ENCODE peak calls at places on chromosomes 1 and 21, in nine cellular contexts. S, V, H, D, C, U, I, T and X are unnamed samples.

GRCh38 chr1:116329524-116330341 is 43.3 kb upstream of the ATP1A1 start:
- DNase-seq in C (no peak), S (no peak), H (no peak), V (no peak), D (no peak), T (no peak), U (no peak), I (no peak), X (no peak)

GRCh38 chr1:78081980-78082860 is 36.5 kb downstream of the GIPC2 start:
- DNase-seq in D (no peak), C (no peak), S (no peak), U (peak), V (no peak), H (no peak), T (peak), I (no peak), X (no peak)

GRCh38 chr1:194342484-194343262 is 1156.3 kb upstream of the B3GALT2 start:
- DNase-seq in D (no peak), C (no peak), V (no peak), U (no peak), T (no peak), S (no peak), I (no peak), H (peak), X (no peak)

GRCh38 chr1:231929311-231929710 is 302.7 kb downstream of the DISC1 start:
- DNase-seq in V (no peak), H (no peak), U (peak), S (no peak), I (peak), C (peak), D (no peak), T (peak), X (peak)

GRCh38 chr1:184298321-184299052 is 88.3 kb upstream of the C1orf21 start:
- DNase-seq in U (no peak), D (no peak), V (no peak), I (no peak), H (no peak), T (peak), C (no peak), S (no peak), X (no peak)

GRCh38 chr1:231656741-231657140 is 30.2 kb downstream of the DISC1 start:
- DNase-seq in D (no peak), I (no peak), V (no peak), U (no peak), S (no peak), T (no peak), C (no peak), H (no peak), X (no peak)

GRCh38 chr1:184626076-184627011 is 128.3 kb downstream of the EDEM3 start:
- DNase-seq in U (no peak), S (no peak), T (no peak), D (no peak), I (no peak), C (no peak), H (no peak), V (no peak), X (no peak)

GRCh38 chr1:17567582-17567981 is 28.1 kb downstream of the ARHGEF10L start:
- DNase-seq in C (peak), H (no peak), U (peak), T (no peak), S (no peak), V (no peak), D (peak), I (no peak), X (no peak)

GRCh38 chr1:224498574-224499170 is 64.1 kb upstream of the WDR26 start:
- DNase-seq in I (peak), D (no peak), C (no peak), T (no peak), V (no peak), U (peak), H (no peak), S (no peak), X (peak)

GRCh38 chr1:25356848-25357247 is 18.7 kb downstream of the TMEM50A start:
- DNase-seq in H (no peak), D (no peak), U (peak), V (no peak), C (no peak), T (no peak), S (no peak), I (peak), X (no peak)

GRCh38 chr21:45270306-45270821 is 17.3 kb downstream of the POFUT2 start:
- DNase-seq in H (no peak), S (peak), U (no peak), D (peak), I (no peak), C (no peak), T (no peak), V (peak), X (no peak)

GRCh38 chr1:82152356-82153281 is 351.9 kb downstream of the ADGRL2 start:
- DNase-seq in U (no peak), C (no peak), V (no peak), D (no peak), I (no peak), S (no peak), T (no peak), H (no peak), X (no peak)

GRCh38 chr1:99986656-99987225 is 16.9 kb downstream of the SLC35A3 start:
- DNase-seq in C (no peak), U (no peak), D (no peak), H (no peak), I (no peak), V (no peak), S (no peak), T (no peak), X (no peak)

DNA sequence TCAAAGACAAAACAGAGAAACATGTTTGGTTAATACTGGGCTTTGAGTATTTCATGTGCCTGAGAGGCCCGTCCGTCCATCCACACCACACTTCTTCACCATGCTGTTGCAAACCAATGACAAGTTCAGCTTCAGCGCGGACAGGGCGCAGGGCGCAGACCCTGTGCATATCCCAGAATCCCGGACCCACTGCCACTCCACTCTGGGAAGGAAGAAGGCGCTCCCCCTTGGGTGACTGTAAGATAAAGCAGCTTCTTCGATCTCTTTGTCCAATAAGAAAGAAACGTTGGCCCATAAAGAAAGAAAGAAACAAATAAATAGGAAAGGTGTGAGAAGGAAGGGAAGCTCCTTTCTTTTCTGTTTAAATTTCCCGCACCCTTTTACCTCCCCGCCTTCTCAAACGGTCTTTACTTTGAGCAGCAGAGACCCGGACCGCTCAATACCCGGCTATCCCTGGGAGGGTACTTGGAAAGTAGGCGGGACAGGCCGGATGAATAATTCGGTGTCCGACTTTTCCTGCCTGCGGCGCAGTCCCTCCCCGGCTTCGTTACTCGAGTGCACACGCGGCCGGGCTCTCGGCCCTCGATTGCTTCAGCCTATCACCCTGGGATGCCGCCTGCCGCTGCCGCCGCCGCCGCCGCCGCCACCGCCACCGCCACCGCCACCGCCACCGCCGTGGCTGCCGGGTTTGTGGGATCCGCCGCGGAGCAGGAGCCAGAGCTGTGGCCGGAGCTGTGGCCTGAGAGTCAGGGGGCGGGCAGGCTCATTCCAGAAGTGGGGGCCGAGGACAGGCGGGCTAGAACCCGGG is 550 bp upstream of the RASAL2 start:
- DNase-seq in T (peak), H (peak), S (peak), I (peak), U (peak), C (peak), V (peak), D (peak), X (peak)
- TF ChIP-seq CTCF in T (no peak), H (no peak), S (no peak), I (peak), U (peak), C (no peak), V (no peak), D (no peak), X (peak)

GRCh38 chr1:235366286-235366685 is 941 bp upstream of the TBCE start:
- DNase-seq in I (peak), V (no peak), C (no peak), D (no peak), S (no peak), U (no peak), H (peak), T (no peak), X (no peak)
- H3K4me3 ChIP-seq in I (peak), V (no peak), C (no peak), D (no peak), S (no peak), U (no peak), H (no peak), T (no peak), X (no peak)

GRCh38 chr1:230540416-230540815 is 101.9 kb upstream of the COG2 start:
- DNase-seq in V (no peak), D (no peak), C (no peak), U (no peak), H (no peak), T (no peak), S (no peak), I (no peak), X (no peak)

GRCh38 chr1:230536641-230537155 is 105.6 kb upstream of the COG2 start:
- DNase-seq in I (no peak), H (no peak), U (no peak), V (no peak), C (no peak), D (no peak), S (no peak), T (no peak), X (no peak)

GRCh38 chr1:230541306-230541705 is 101.0 kb upstream of the COG2 start:
- DNase-seq in S (no peak), T (no peak), C (no peak), V (no peak), H (no peak), I (no peak), D (no peak), U (no peak), X (no peak)

GRCh38 chr1:230534224-230534623 is 108.1 kb upstream of the COG2 start:
- DNase-seq in T (no peak), U (no peak), C (no peak), V (no peak), I (no peak), D (no peak), S (no peak), H (no peak), X (no peak)

GRCh38 chr1:230537456-230537855 is 104.8 kb upstream of the COG2 start:
- DNase-seq in C (no peak), V (no peak), T (no peak), I (no peak), H (peak), U (no peak), S (no peak), D (no peak), X (no peak)
- TF ChIP-seq CTCF in C (no peak), V (no peak), T (no peak), I (peak), H (peak), U (no peak), S (no peak), D (no peak), X (no peak)

GRCh38 chr1:30598571-30599114 is 124.7 kb downstream of the MATN1 start:
- DNase-seq in H (no peak), I (no peak), V (no peak), S (no peak), C (no peak), U (no peak), T (no peak), D (no peak), X (no peak)

GRCh38 chr1:30601316-30602085 is 121.9 kb downstream of the MATN1 start:
- DNase-seq in H (no peak), S (no peak), I (no peak), V (no peak), T (no peak), U (no peak), D (no peak), C (no peak), X (no peak)

GRCh38 chr1:30600706-30601105 is 122.7 kb downstream of the MATN1 start:
- DNase-seq in C (no peak), T (no peak), U (no peak), H (no peak), I (no peak), V (no peak), S (no peak), D (no peak), X (no peak)

GRCh38 chr1:30599721-30600120 is 123.7 kb downstream of the MATN1 start:
- DNase-seq in S (no peak), V (peak), D (no peak), T (no peak), U (no peak), C (no peak), I (no peak), H (no peak), X (no peak)

GRCh38 chr1:30600258-30600657 is 123.1 kb downstream of the MATN1 start:
- DNase-seq in C (no peak), S (no peak), T (no peak), U (no peak), D (no peak), H (no peak), I (no peak), V (no peak), X (no peak)
- H3K4me3 ChIP-seq in C (no peak), S (no peak), T (no peak), U (no peak), D (no peak), H (no peak), I (no peak), V (no peak), X (no peak)

GRCh38 chr1:64584479-64584878 is 114.5 kb downstream of the CACHD1 start:
- DNase-seq in S (no peak), D (no peak), T (no peak), V (no peak), U (peak), C (no peak), H (no peak), I (no peak), X (no peak)
- TF ChIP-seq CTCF in S (no peak), D (no peak), T (peak), V (no peak), U (peak), C (no peak), H (no peak), I (peak), X (peak)

GRCh38 chr1:1419812-1420653 is 1.0 kb downstream of the ANKRD65 start:
- DNase-seq in S (peak), H (no peak), U (no peak), I (no peak), D (no peak), T (no peak), V (no peak), C (no peak), X (no peak)

GRCh38 chr1:1419363-1419811 is 1.7 kb downstream of the ANKRD65 start:
- DNase-seq in I (no peak), V (no peak), D (no peak), H (no peak), C (no peak), S (no peak), T (no peak), U (no peak), X (no peak)

GRCh38 chr1:1421907-1422464 is 910 bp upstream of the ANKRD65 start:
- DNase-seq in U (no peak), C (no peak), T (no peak), I (no peak), V (no peak), H (no peak), D (no peak), S (no peak), X (no peak)

GRCh38 chr1:1421147-1421906 is at the start of gene ANKRD65:
- DNase-seq in I (peak), U (no peak), S (peak), H (no peak), V (no peak), C (no peak), D (no peak), T (no peak), X (no peak)

DNA sequence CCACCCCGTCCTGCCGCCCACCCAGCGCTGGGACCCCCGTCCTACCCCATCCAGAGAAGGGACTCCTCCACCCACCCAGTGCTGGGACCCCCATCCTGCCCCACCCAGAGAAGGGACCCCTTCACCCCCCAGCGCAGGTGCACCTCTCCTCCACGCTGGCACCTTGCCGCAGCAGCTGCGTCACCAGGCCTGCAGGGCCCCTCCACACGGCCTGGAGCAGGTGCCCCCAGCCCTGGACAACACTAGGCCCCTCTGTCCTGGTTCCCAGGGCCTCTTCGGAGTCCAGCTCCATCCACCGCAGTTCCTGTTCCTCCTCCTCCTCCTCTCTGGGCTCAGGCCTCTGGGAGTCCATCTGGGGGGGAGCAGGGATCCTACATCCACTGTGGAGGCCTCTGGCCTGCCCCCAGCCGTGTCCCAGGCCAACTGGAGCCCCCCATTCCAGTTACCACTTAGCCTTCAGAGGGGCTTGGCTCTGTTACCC is 382 bp downstream of the ANKRD65 start:
- DNase-seq in V (no peak), C (no peak), H (no peak), U (no peak), I (no peak), D (no peak), S (no peak), T (no peak), X (no peak)
- H3K4me3 ChIP-seq in V (no peak), C (no peak), H (no peak), U (no peak), I (no peak), D (peak), S (peak), T (no peak), X (no peak)

GRCh38 chr1:168324745-168325425 is 44.2 kb downstream of the TBX19 start:
- DNase-seq in T (no peak), S (no peak), D (no peak), V (no peak), U (no peak), C (no peak), I (no peak), H (no peak), X (no peak)

GRCh38 chr1:168320149-168320548 is 39.5 kb downstream of the TBX19 start:
- DNase-seq in I (no peak), T (no peak), U (no peak), D (no peak), C (no peak), S (no peak), H (no peak), V (no peak), X (no peak)

GRCh38 chr1:168320805-168321577 is 40.3 kb downstream of the TBX19 start:
- DNase-seq in H (no peak), T (no peak), V (no peak), C (peak), D (peak), U (peak), S (no peak), I (peak), X (peak)

GRCh38 chr1:168319691-168320090 is 39.0 kb downstream of the TBX19 start:
- DNase-seq in T (no peak), V (no peak), C (no peak), I (no peak), D (no peak), H (no peak), S (no peak), U (no peak), X (no peak)

DNA sequence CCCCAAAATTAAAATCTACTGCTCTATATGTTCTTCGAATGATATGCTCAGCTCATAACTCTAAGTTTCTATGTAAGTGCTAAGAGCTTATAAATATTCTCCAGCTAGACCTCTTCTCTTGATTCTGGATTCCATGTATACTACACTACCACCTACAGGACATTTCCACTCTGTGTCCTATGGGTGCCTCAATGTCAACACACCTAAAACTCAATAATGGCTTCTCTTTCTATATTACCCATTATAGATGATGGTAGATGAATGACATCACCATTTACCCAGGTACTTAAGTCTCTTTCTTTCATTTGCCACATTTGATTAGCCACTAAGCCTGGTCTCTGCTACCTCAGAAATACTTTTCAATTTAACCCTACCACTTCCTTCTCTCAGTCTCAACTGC is 41.3 kb downstream of the TBX19 start:
- DNase-seq in C (no peak), I (peak), U (peak), S (no peak), D (no peak), T (peak), V (no peak), H (peak), X (no peak)
- TF ChIP-seq CTCF in C (peak), I (peak), U (peak), S (no peak), D (no peak), T (peak), V (no peak), H (peak), X (no peak)